ENCODE peak calls at places on chromosomes 11 and 22, in six cellular contexts. T is A549, S is H1, G is cardiac muscle cell, M is hepatocyte, Z is K562. Y is an unnamed sample.

GRCh38 chr11:123573291-123573690 is 81.1 kb downstream of the SCN3B start:
- DNase-seq in T (no peak), S (no peak), G (no peak), M (no peak), Z (no peak), Y (no peak)

GRCh38 chr22:45585437-45585755 is 82.7 kb downstream of the FBLN1 start:
- DNase-seq in T (no peak), S (no peak), G (no peak), M (no peak), Z (no peak), Y (no peak)

GRCh38 chr11:62627718-62628117 is 5.9 kb upstream of the B3GAT3 start:
- DNase-seq in T (no peak), S (no peak), G (no peak), M (no peak), Z (no peak), Y (no peak)

GRCh38 chr11:7600205-7600775 is 73.0 kb downstream of the CYB5R2 start:
- DNase-seq in T (peak; percentile 22), S (no peak), G (no peak), M (peak; percentile 76), Z (no peak), Y (no peak)

GRCh38 chr11:44269369-44270351 is 40.3 kb downstream of the ALX4 start:
- DNase-seq in T (no peak), S (no peak), G (no peak), M (no peak), Z (peak; percentile 91), Y (no peak)

GRCh38 chr22:48664586-48664985 is 1163.1 kb downstream of the BRD1 start:
- DNase-seq in T (no peak), S (no peak), G (no peak), M (no peak), Z (no peak), Y (no peak)

GRCh38 chr22:42284643-42285181 is 14.3 kb upstream of the TCF20 start:
- DNase-seq in T (no peak), S (no peak), G (no peak), M (no peak), Z (no peak), Y (no peak)

GRCh38 chr11:44621784-44622183 is 56.3 kb downstream of the CD82 start:
- DNase-seq in T (no peak), S (no peak), G (no peak), M (no peak), Z (no peak), Y (no peak)

GRCh38 chr22:46267431-46268279 is at the start of gene TTC38:
- DNase-seq in T (peak; percentile 87), S (peak; percentile 82), G (peak; percentile 94), M (peak; percentile 91), Z (peak; percentile 93), Y (no peak)

GRCh38 chr11:97109078-97109477 is 719.3 kb downstream of the JRKL start:
- DNase-seq in T (no peak), S (no peak), G (no peak), M (no peak), Z (no peak), Y (no peak)

GRCh38 chr11:107999759-108000455 is 8.8 kb upstream of the CUL5 start:
- DNase-seq in T (peak; percentile 67), S (peak; percentile 72), G (peak; percentile 84), M (peak; percentile 71), Z (peak; percentile 84), Y (no peak)

GRCh38 chr11:134125507-134125906 is 56.6 kb downstream of the JAM3 start:
- DNase-seq in T (no peak), S (no peak), G (peak; percentile 9), M (no peak), Z (no peak), Y (no peak)

GRCh38 chr11:11113676-11114075 is 239.4 kb downstream of the CSNK2A3 start:
- DNase-seq in T (no peak), S (no peak), G (no peak), M (no peak), Z (no peak), Y (no peak)

GRCh38 chr11:64566915-64567882 is 23.8 kb upstream of the SLC22A12 start:
- DNase-seq in T (no peak), S (no peak), G (no peak), M (no peak), Z (no peak), Y (no peak)

GRCh38 chr11:12110714-12111481 is 508 bp downstream of the MICAL2 start:
- DNase-seq in T (no peak), S (peak; percentile 64), G (peak; percentile 46), M (no peak), Z (no peak), Y (no peak)

GRCh38 chr11:93537767-93538261 is 5.4 kb downstream of the SMCO4 start:
- DNase-seq in T (no peak), S (no peak), G (no peak), M (peak; percentile 45), Z (no peak), Y (no peak)

GRCh38 chr11:126140932-126141291 is 70.5 kb downstream of the RPUSD4 start:
- DNase-seq in T (no peak), S (no peak), G (no peak), M (peak; percentile 68), Z (no peak), Y (no peak)

GRCh38 chr11:73177380-73178091 is 35.4 kb upstream of the FCHSD2 start:
- DNase-seq in T (no peak), S (no peak), G (no peak), M (no peak), Z (no peak), Y (no peak)

GRCh38 chr11:73178092-73178539 is 36.0 kb upstream of the FCHSD2 start:
- DNase-seq in T (peak; percentile 91), S (peak; percentile 81), G (peak; percentile 78), M (peak; percentile 87), Z (peak; percentile 76), Y (peak; percentile 34)

GRCh38 chr11:73175551-73176144 is 33.5 kb upstream of the FCHSD2 start:
- DNase-seq in T (no peak), S (no peak), G (peak; percentile 41), M (no peak), Z (no peak), Y (no peak)

GRCh38 chr11:73176892-73177155 is 34.7 kb upstream of the FCHSD2 start:
- DNase-seq in T (no peak), S (no peak), G (no peak), M (no peak), Z (no peak), Y (no peak)

GRCh38 chr11:73176145-73176891 is 34.2 kb upstream of the FCHSD2 start:
- DNase-seq in T (no peak), S (no peak), G (no peak), M (no peak), Z (no peak), Y (no peak)
- H3K27ac ChIP-seq in T (no peak overlapping the region), S (no peak overlapping the region), G (no peak overlapping the region), M (peak overlapping the region; percentile 73), Z (no peak overlapping the region), Y (peak overlapping the region; percentile 78)

GRCh38 chr22:25061605-25062377 is 109.3 kb downstream of the KIAA1671 start:
- DNase-seq in T (no peak), S (no peak), G (no peak), M (no peak), Z (no peak), Y (no peak)

GRCh38 chr22:25060522-25061071 is 108.1 kb downstream of the KIAA1671 start:
- DNase-seq in T (no peak), S (no peak), G (no peak), M (no peak), Z (no peak), Y (no peak)

GRCh38 chr22:25064894-25065560 is 112.5 kb downstream of the KIAA1671 start:
- DNase-seq in T (no peak), S (no peak), G (no peak), M (no peak), Z (no peak), Y (no peak)

GRCh38 chr22:25061134-25061533 is 108.6 kb downstream of the KIAA1671 start:
- DNase-seq in T (no peak), S (no peak), G (no peak), M (no peak), Z (no peak), Y (no peak)

DNA sequence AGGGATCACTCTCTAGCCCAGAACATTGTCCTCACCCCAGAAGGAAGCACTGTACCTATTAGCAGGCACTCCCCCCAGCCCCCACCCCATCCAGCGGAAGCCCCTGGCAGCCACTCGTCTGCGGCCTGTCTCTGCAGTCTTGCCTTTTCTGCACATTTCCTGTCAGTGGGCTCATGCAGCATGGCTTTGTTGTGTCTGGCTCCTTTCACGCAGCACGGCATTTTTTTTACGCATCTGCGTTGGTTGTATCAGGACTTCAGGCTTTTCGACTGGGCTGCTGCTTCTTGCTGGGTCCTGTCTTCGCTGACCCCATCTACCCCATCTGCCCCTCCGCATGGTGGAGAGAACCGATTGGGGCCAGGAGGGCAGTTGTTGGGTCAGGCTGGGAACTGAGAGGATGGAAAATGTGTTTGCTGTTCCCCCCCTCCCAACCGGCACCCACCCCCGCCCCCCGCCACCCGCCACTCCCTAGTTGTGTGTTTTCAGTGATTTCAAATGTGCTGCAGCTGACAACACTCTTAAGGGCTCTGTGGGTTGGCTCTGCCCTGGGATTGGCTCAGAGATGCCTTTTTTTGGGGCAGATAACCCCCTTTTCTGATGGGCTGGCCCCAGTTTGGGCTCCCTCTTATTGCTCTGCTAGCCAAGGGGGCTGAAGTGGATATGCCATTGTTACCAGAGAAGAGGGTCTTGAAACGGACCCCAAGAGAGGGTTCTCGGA is 110.0 kb downstream of the KIAA1671 start:
- DNase-seq in T (no peak), S (no peak), G (no peak), M (no peak), Z (no peak), Y (no peak)
- H3K27ac ChIP-seq in T (no peak overlapping the region), S (no peak overlapping the region), G (peak overlapping the region; percentile 54), M (no peak overlapping the region), Z (no peak overlapping the region), Y (no peak overlapping the region)

GRCh38 chr11:1262172-1263006 is 39.5 kb downstream of the MUC5B start:
- DNase-seq in T (peak; percentile 67), S (peak; percentile 83), G (peak; percentile 93), M (peak; percentile 94), Z (peak; percentile 83), Y (peak; percentile 68)

GRCh38 chr11:1260023-1260501 is 37.2 kb downstream of the MUC5B start:
- DNase-seq in T (peak; percentile 48), S (no peak), G (no peak), M (peak; percentile 54), Z (peak; percentile 95), Y (no peak)

GRCh38 chr11:1260620-1261019 is 37.8 kb downstream of the MUC5B start:
- DNase-seq in T (no peak), S (no peak), G (no peak), M (no peak), Z (no peak), Y (no peak)

GRCh38 chr11:1261241-1262071 is 38.6 kb downstream of the MUC5B start:
- DNase-seq in T (no peak), S (no peak), G (no peak), M (no peak), Z (no peak), Y (no peak)

DNA sequence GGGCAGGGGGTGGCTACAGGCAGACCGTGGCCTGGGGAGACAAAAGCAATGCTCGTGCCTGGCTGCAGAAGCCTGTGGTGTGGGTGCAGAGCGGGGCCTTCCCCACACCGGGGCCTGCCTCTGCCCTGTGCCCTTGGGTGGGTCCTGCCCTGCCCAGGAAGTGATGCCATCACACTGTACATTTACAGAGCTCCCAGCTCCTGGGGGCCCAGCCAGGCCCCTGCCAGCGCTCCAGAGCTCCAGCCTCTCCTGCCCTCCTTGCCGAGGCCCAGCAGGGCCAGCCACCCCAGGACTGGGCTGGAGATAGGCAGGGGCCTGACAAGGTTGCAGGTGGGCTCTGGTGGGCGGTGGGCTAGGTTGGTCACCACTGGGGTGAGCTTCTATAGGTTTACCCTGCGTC is 40.2 kb downstream of the MUC5B start:
- DNase-seq in T (no peak), S (no peak), G (no peak), M (no peak), Z (no peak), Y (no peak)
- H3K27ac ChIP-seq in T (peak overlapping the region; percentile 84), S (no peak overlapping the region), G (no peak overlapping the region), M (peak overlapping the region; percentile 63), Z (no peak overlapping the region), Y (peak overlapping the region; percentile 81)

GRCh38 chr11:70270104-70270876 is at the start of gene PPFIA1:
- DNase-seq in T (peak; percentile 83), S (peak; percentile 98), G (peak; percentile 97), M (peak; percentile 99), Z (peak; percentile 99), Y (peak; percentile 65)
- H3K27ac ChIP-seq in T (peak within 1 kb of the TSS; percentile 97), S (peak within 1 kb of the TSS; percentile 69), G (peak within 1 kb of the TSS; percentile 94), M (peak within 1 kb of the TSS; percentile 88), Z (peak within 1 kb of the TSS; percentile 87), Y (peak within 1 kb of the TSS; percentile 94)

Y was measured in esophagus squamous epithelium.